ENCODE peak calls at places on chromosomes 12 and 14, in ten cellular contexts. B is HEK293T; K is DMS153; Q is fibroblast of the conjunctiva; T is stimulated activated CD8-positive, alpha-beta memory T cell treated with anti-CD3 and anti-CD28 coated beads, Interleukin-4, amount 100 ng/mL, for 4 hours; X is H7; M is bronchial epithelial cell; V is NCI-H510A; P is psoas muscle; H is ELR. F is an unnamed sample.

GRCh38 chr12:96045566-96045965 is 10.2 kb upstream of the LTA4H start:
- DNase-seq in B (no peak), M (no peak), P (no peak), H (no peak), Q (no peak), T (no peak), V (no peak), X (no peak), K (no peak), F (no peak)

GRCh38 chr12:40953076-40953475 is 235.0 kb upstream of the PDZRN4 start:
- DNase-seq in K (no peak), Q (no peak), V (no peak), B (no peak), M (no peak), T (no peak), P (no peak), H (no peak), X (no peak), F (no peak)

GRCh38 chr14:37585101-37585479 is 10.0 kb downstream of the FOXA1 start:
- DNase-seq in H (no peak), V (peak), B (no peak), M (peak), T (no peak), P (no peak), X (peak), K (peak), Q (no peak), F (no peak)

GRCh38 chr14:87286826-87287225 is 706.2 kb downstream of the GALC start:
- DNase-seq in K (no peak), B (no peak), T (no peak), X (no peak), V (no peak), H (no peak), M (no peak), P (no peak), Q (no peak), F (no peak)

GRCh38 chr14:100747021-100747586 is 20.4 kb downstream of the DLK1 start:
- DNase-seq in H (peak), B (no peak), X (no peak), K (peak), P (peak), T (no peak), Q (peak), M (peak), V (peak), F (peak)

GRCh38 chr12:76029982-76030377 is 1.6 kb downstream of the PHLDA1 start:
- DNase-seq in B (no peak), M (no peak), Q (peak), T (no peak), X (peak), K (no peak), H (peak), P (peak), V (no peak), F (peak)

GRCh38 chr14:72615511-72616121 is 278.3 kb downstream of the DPF3 start:
- DNase-seq in P (peak), T (no peak), B (no peak), Q (no peak), X (no peak), V (no peak), H (peak), M (peak), K (no peak), F (peak)

GRCh38 chr12:68530965-68531364 is 79.7 kb upstream of the RAP1B start:
- DNase-seq in M (no peak), T (no peak), B (no peak), V (no peak), P (no peak), H (no peak), K (no peak), Q (peak), X (no peak), F (peak)

GRCh38 chr12:98579347-98579746 is 14.1 kb upstream of the SLC25A3 start:
- DNase-seq in M (no peak), H (no peak), T (no peak), V (no peak), P (no peak), X (no peak), B (no peak), Q (no peak), K (no peak), F (no peak)

GRCh38 chr14:55706893-55707292 is 126.9 kb downstream of the KTN1 start:
- DNase-seq in B (no peak), X (no peak), V (no peak), T (no peak), H (peak), P (no peak), M (peak), Q (no peak), K (no peak), F (no peak)

GRCh38 chr14:82387699-82388098 is 854.0 kb upstream of the SEL1L start:
- DNase-seq in T (no peak), V (no peak), X (no peak), H (no peak), M (peak), Q (peak), K (no peak), B (no peak), P (no peak), F (no peak)

GRCh38 chr14:73887116-73887490 is 444 bp downstream of the ZNF410 start:
- DNase-seq in V (no peak), B (peak), M (peak), X (no peak), H (peak), P (no peak), Q (no peak), K (no peak), T (peak), F (no peak)

GRCh38 chr12:113472191-113473190 is 820 bp upstream of the LHX5 start:
- DNase-seq in H (no peak), T (no peak), Q (no peak), M (no peak), P (no peak), B (no peak), V (no peak), X (peak), K (no peak), F (no peak)

GRCh38 chr14:46999661-47000060 is 348.1 kb upstream of the RPL10L start:
- DNase-seq in H (no peak), P (no peak), B (no peak), T (no peak), X (no peak), Q (no peak), K (no peak), M (peak), V (no peak), F (no peak)

GRCh38 chr12:19491863-19492262 is 52.6 kb downstream of the AEBP2 start:
- DNase-seq in V (no peak), H (peak), Q (no peak), B (no peak), X (no peak), K (no peak), M (no peak), T (no peak), P (no peak), F (peak)

GRCh38 chr12:124713436-124714082 is 146.1 kb upstream of the NCOR2 start:
- DNase-seq in M (peak), Q (peak), B (no peak), H (peak), P (no peak), K (no peak), X (no peak), V (no peak), T (peak), F (peak)

GRCh38 chr14:104244221-104245011 is 106.0 kb downstream of the KIF26A start:
- DNase-seq in X (peak), P (no peak), Q (no peak), H (no peak), K (no peak), M (no peak), V (no peak), B (no peak), T (no peak), F (no peak)

GRCh38 chr12:124557518-124558223 is 9.7 kb downstream of the NCOR2 start:
- DNase-seq in K (peak), X (peak), Q (no peak), P (no peak), V (peak), M (no peak), T (no peak), H (no peak), B (no peak), F (no peak)

GRCh38 chr12:34291001-34291400 is 268.7 kb downstream of the ALG10 start:
- DNase-seq in M (no peak), H (no peak), B (no peak), Q (no peak), P (no peak), K (no peak), V (no peak), X (no peak), T (no peak), F (no peak)

GRCh38 chr12:50246873-50247612 is 36.3 kb downstream of the LIMA1 start:
- DNase-seq in M (peak), X (no peak), Q (peak), K (no peak), B (peak), T (no peak), V (no peak), H (peak), P (peak), F (peak)

GRCh38 chr12:27158322-27158721 is 75.9 kb upstream of the C12orf71 start:
- DNase-seq in M (no peak), Q (no peak), H (no peak), X (peak), T (no peak), V (no peak), B (no peak), K (no peak), P (no peak), F (no peak)

GRCh38 chr14:101595887-101596721 is 34.8 kb downstream of the DIO3 start:
- DNase-seq in Q (no peak), X (no peak), B (no peak), P (no peak), M (no peak), H (no peak), T (no peak), K (no peak), V (no peak), F (no peak)

GRCh38 chr12:121145221-121145620 is 12.5 kb downstream of the P2RX7 start:
- DNase-seq in V (no peak), Q (no peak), B (no peak), M (peak), P (no peak), K (no peak), X (no peak), T (no peak), H (peak), F (peak)

GRCh38 chr12:56628671-56629458 is 1.3 kb downstream of the BAZ2A start:
- DNase-seq in P (peak), B (peak), M (peak), K (peak), Q (no peak), H (peak), T (no peak), V (peak), X (peak), F (peak)

GRCh38 chr12:132209654-132210222 is 65.5 kb downstream of the NOC4L start:
- DNase-seq in M (no peak), V (no peak), K (no peak), H (no peak), Q (no peak), B (no peak), P (no peak), T (no peak), X (no peak), F (no peak)

F was measured in EL.